ENCODE peak calls at places on chromosomes 2 and 18, in five cellular contexts. H is choroid plexus epithelial cell, W is osteoblast, J is heart left ventricle, B is iPS DF 19.7. P is an unnamed sample.

GRCh38 chr2:189254268-189254883 is 74.8 kb upstream of the COL5A2 start:
- DNase-seq in J (peak; percentile 34), B (no peak), W (peak; percentile 81), H (peak; percentile 60), P (no peak)

GRCh38 chr2:42493885-42494433 is at the start of gene KCNG3:
- DNase-seq in W (peak; percentile 95), J (peak; percentile 52), H (peak; percentile 50), B (no peak), P (peak; percentile 69)

GRCh38 chr2:740446-741293 is 63.5 kb upstream of the TMEM18 start:
- DNase-seq in J (peak; percentile 50), W (peak; percentile 87), H (peak; percentile 95), B (peak; percentile 88), P (no peak)

GRCh38 chr2:767944-768343 is 90.7 kb upstream of the TMEM18 start:
- DNase-seq in B (no peak), W (no peak), J (no peak), H (no peak), P (no peak)

GRCh38 chr2:8543065-8543411 is 138.8 kb upstream of the ID2 start:
- DNase-seq in H (no peak), J (no peak), B (no peak), W (no peak), P (no peak)

GRCh38 chr18:73840319-73841065 is 307.1 kb downstream of the FBXO15 start:
- DNase-seq in W (no peak), J (no peak), B (no peak), H (no peak), P (no peak)

GRCh38 chr18:74276609-74277008 is 15.2 kb downstream of the CYB5A start:
- DNase-seq in J (no peak), H (no peak), W (no peak), B (no peak), P (no peak)

GRCh38 chr2:239291505-239292350 is 109.1 kb downstream of the HDAC4 start:
- DNase-seq in H (no peak), B (peak; percentile 84), J (peak; percentile 24), W (peak; percentile 69), P (no peak)

GRCh38 chr2:217851191-217852020 is 151.4 kb downstream of the TNS1 start:
- DNase-seq in H (peak; percentile 71), B (no peak), J (peak; percentile 73), W (peak; percentile 80), P (no peak)

P was measured in activated CD4-positive, alpha-beta memory T cell treated with anti-CD3 and anti-CD28 coated beads for 36 hours.